ENCODE peak calls at places on chromosomes 12 and 14, in five cellular contexts. One of them, this sample, is unnamed.

GRCh38 chr14:77238996-77239395 is 32.0 kb downstream of the NGB start:
- DNase-seq in astrocyte of the spinal cord: no peak
- DNase-seq in fibroblast of the aortic adventitia: no peak
- DNase-seq in CD4-positive, alpha-beta T cell: no peak
- DNase-seq in AG10803: no peak
- DNase-seq in this sample: no peak

GRCh38 chr12:4441355-4442330 is 4.0 kb downstream of the FGF6 start:
- DNase-seq in astrocyte of the spinal cord: peak; percentile 56
- DNase-seq in AG10803: no peak
- DNase-seq in fibroblast of the aortic adventitia: no peak
- DNase-seq in CD4-positive, alpha-beta T cell: no peak
- DNase-seq in this sample: peak; percentile 33

GRCh38 chr14:79514700-79515099 is 696.6 kb downstream of the DIO2 start:
- DNase-seq in CD4-positive, alpha-beta T cell: no peak
- DNase-seq in fibroblast of the aortic adventitia: peak; percentile 8
- DNase-seq in AG10803: peak; percentile 23
- DNase-seq in astrocyte of the spinal cord: peak; percentile 81
- DNase-seq in this sample: no peak

GRCh38 chr12:31759621-31760459 is 31.0 kb upstream of the AMN1 start:
- DNase-seq in CD4-positive, alpha-beta T cell: no peak
- DNase-seq in AG10803: no peak
- DNase-seq in fibroblast of the aortic adventitia: no peak
- DNase-seq in astrocyte of the spinal cord: no peak
- DNase-seq in this sample: no peak

GRCh38 chr14:68027276-68027675 is 207.7 kb downstream of the RAD51B start:
- DNase-seq in AG10803: no peak
- DNase-seq in fibroblast of the aortic adventitia: peak; percentile 31
- DNase-seq in astrocyte of the spinal cord: peak; percentile 22
- DNase-seq in CD4-positive, alpha-beta T cell: no peak
- DNase-seq in this sample: no peak

GRCh38 chr12:6769003-6769389 is 2.8 kb downstream of the PTMS start:
- DNase-seq in astrocyte of the spinal cord: peak; percentile 39
- DNase-seq in CD4-positive, alpha-beta T cell: no peak
- DNase-seq in fibroblast of the aortic adventitia: no peak
- DNase-seq in AG10803: peak; percentile 47
- DNase-seq in this sample: no peak

GRCh38 chr12:49232940-49233841 is 31.7 kb upstream of the TUBA1C start:
- DNase-seq in CD4-positive, alpha-beta T cell: no peak
- DNase-seq in fibroblast of the aortic adventitia: no peak
- DNase-seq in AG10803: peak; percentile 31
- DNase-seq in astrocyte of the spinal cord: peak; percentile 61
- DNase-seq in this sample: peak; percentile 26

GRCh38 chr12:57148469-57149308 is 1.3 kb upstream of the LRP1-AS start:
- DNase-seq in CD4-positive, alpha-beta T cell: no peak
- DNase-seq in astrocyte of the spinal cord: no peak
- DNase-seq in AG10803: peak; percentile 84
- DNase-seq in fibroblast of the aortic adventitia: peak; percentile 87
- DNase-seq in this sample: no peak

GRCh38 chr14:28767239-28767850 is 758 bp downstream of the FOXG1 start:
- DNase-seq in CD4-positive, alpha-beta T cell: no peak
- DNase-seq in astrocyte of the spinal cord: no peak
- DNase-seq in AG10803: no peak
- DNase-seq in fibroblast of the aortic adventitia: no peak
- DNase-seq in this sample: no peak

GRCh38 chr12:106736051-106736957 is 38.2 kb upstream of the RIC8B start:
- DNase-seq in AG10803: no peak
- DNase-seq in fibroblast of the aortic adventitia: peak; percentile 3
- DNase-seq in astrocyte of the spinal cord: no peak
- DNase-seq in CD4-positive, alpha-beta T cell: no peak
- DNase-seq in this sample: no peak

GRCh38 chr14:94971750-94972149 is 185.6 kb downstream of the DICER1 start:
- DNase-seq in AG10803: peak; percentile 60
- DNase-seq in fibroblast of the aortic adventitia: peak; percentile 34
- DNase-seq in CD4-positive, alpha-beta T cell: no peak
- DNase-seq in astrocyte of the spinal cord: no peak
- DNase-seq in this sample: no peak

GRCh38 chr14:34187645-34188044 is 236.8 kb upstream of the EGLN3 start:
- DNase-seq in fibroblast of the aortic adventitia: no peak
- DNase-seq in CD4-positive, alpha-beta T cell: no peak
- DNase-seq in astrocyte of the spinal cord: no peak
- DNase-seq in AG10803: no peak
- DNase-seq in this sample: no peak

GRCh38 chr12:132196873-132197390 is 52.7 kb downstream of the NOC4L start:
- DNase-seq in AG10803: no peak
- DNase-seq in fibroblast of the aortic adventitia: no peak
- DNase-seq in astrocyte of the spinal cord: no peak
- DNase-seq in CD4-positive, alpha-beta T cell: no peak
- DNase-seq in this sample: no peak

GRCh38 chr12:19848426-19848825 is 409.1 kb downstream of the AEBP2 start:
- DNase-seq in astrocyte of the spinal cord: no peak
- DNase-seq in fibroblast of the aortic adventitia: peak; percentile 52
- DNase-seq in CD4-positive, alpha-beta T cell: no peak
- DNase-seq in AG10803: no peak
- DNase-seq in this sample: no peak

GRCh38 chr14:55780156-55780946 is 200.3 kb downstream of the KTN1 start:
- DNase-seq in AG10803: peak; percentile 60
- DNase-seq in fibroblast of the aortic adventitia: peak; percentile 80
- DNase-seq in astrocyte of the spinal cord: peak; percentile 58
- DNase-seq in CD4-positive, alpha-beta T cell: no peak
- DNase-seq in this sample: no peak

GRCh38 chr14:71319646-71320045 is 412.4 kb downstream of the PCNX1 start:
- DNase-seq in astrocyte of the spinal cord: no peak
- DNase-seq in fibroblast of the aortic adventitia: peak; percentile 48
- DNase-seq in AG10803: peak; percentile 22
- DNase-seq in CD4-positive, alpha-beta T cell: no peak
- DNase-seq in this sample: no peak

GRCh38 chr12:96347130-96347699 is 53.0 kb downstream of the CDK17 start:
- DNase-seq in AG10803: no peak
- DNase-seq in fibroblast of the aortic adventitia: no peak
- DNase-seq in CD4-positive, alpha-beta T cell: no peak
- DNase-seq in astrocyte of the spinal cord: no peak
- DNase-seq in this sample: no peak

GRCh38 chr14:103189481-103190470 is 66.5 kb downstream of the TNFAIP2 start:
- DNase-seq in fibroblast of the aortic adventitia: no peak
- DNase-seq in CD4-positive, alpha-beta T cell: no peak
- DNase-seq in astrocyte of the spinal cord: no peak
- DNase-seq in AG10803: no peak
- DNase-seq in this sample: no peak

GRCh38 chr14:23008836-23009235 is 1.1 kb downstream of the C14orf93 start:
- DNase-seq in astrocyte of the spinal cord: peak; percentile 32
- DNase-seq in AG10803: no peak
- DNase-seq in CD4-positive, alpha-beta T cell: no peak
- DNase-seq in fibroblast of the aortic adventitia: peak; percentile 8
- DNase-seq in this sample: no peak

GRCh38 chr14:78710963-78711362 is 540.8 kb downstream of the NRXN3 start:
- DNase-seq in AG10803: no peak
- DNase-seq in astrocyte of the spinal cord: no peak
- DNase-seq in fibroblast of the aortic adventitia: no peak
- DNase-seq in CD4-positive, alpha-beta T cell: no peak
- DNase-seq in this sample: no peak

GRCh38 chr12:6370994-6371754 is 4.2 kb downstream of the SCNN1A start:
- DNase-seq in CD4-positive, alpha-beta T cell: no peak
- DNase-seq in astrocyte of the spinal cord: peak; percentile 85
- DNase-seq in AG10803: no peak
- DNase-seq in fibroblast of the aortic adventitia: no peak
- DNase-seq in this sample: no peak

GRCh38 chr14:33834956-33835655 is 115.8 kb downstream of the EGLN3 start:
- DNase-seq in AG10803: no peak
- DNase-seq in astrocyte of the spinal cord: no peak
- DNase-seq in fibroblast of the aortic adventitia: no peak
- DNase-seq in CD4-positive, alpha-beta T cell: no peak
- DNase-seq in this sample: no peak

GRCh38 chr12:118549506-118550109 is 173.3 kb downstream of the SUDS3 start:
- DNase-seq in fibroblast of the aortic adventitia: no peak
- DNase-seq in astrocyte of the spinal cord: no peak
- DNase-seq in AG10803: no peak
- DNase-seq in CD4-positive, alpha-beta T cell: no peak
- DNase-seq in this sample: no peak

GRCh38 chr12:90322006-90322405 is 613.4 kb upstream of the ATP2B1 start:
- DNase-seq in AG10803: no peak
- DNase-seq in CD4-positive, alpha-beta T cell: no peak
- DNase-seq in fibroblast of the aortic adventitia: peak; percentile 22
- DNase-seq in astrocyte of the spinal cord: peak; percentile 30
- DNase-seq in this sample: no peak

GRCh38 chr12:8628731-8629130 is 16.1 kb upstream of the AICDA start:
- DNase-seq in AG10803: peak; percentile 57
- DNase-seq in astrocyte of the spinal cord: no peak
- DNase-seq in CD4-positive, alpha-beta T cell: no peak
- DNase-seq in fibroblast of the aortic adventitia: peak; percentile 18
- DNase-seq in this sample: no peak

GRCh38 chr12:69513297-69513696 is 43.1 kb downstream of the FRS2 start:
- DNase-seq in AG10803: no peak
- DNase-seq in CD4-positive, alpha-beta T cell: no peak
- DNase-seq in astrocyte of the spinal cord: peak; percentile 40
- DNase-seq in fibroblast of the aortic adventitia: no peak
- DNase-seq in this sample: no peak

GRCh38 chr12:97557116-97557515 is 94.5 kb downstream of the RMST start:
- DNase-seq in AG10803: no peak
- DNase-seq in fibroblast of the aortic adventitia: no peak
- DNase-seq in astrocyte of the spinal cord: no peak
- DNase-seq in CD4-positive, alpha-beta T cell: no peak
- DNase-seq in this sample: no peak

GRCh38 chr12:97555547-97556200 is 93.1 kb downstream of the RMST start:
- DNase-seq in CD4-positive, alpha-beta T cell: no peak
- DNase-seq in AG10803: no peak
- DNase-seq in fibroblast of the aortic adventitia: no peak
- DNase-seq in astrocyte of the spinal cord: peak; percentile 23
- DNase-seq in this sample: no peak

GRCh38 chr12:97552410-97553050 is 89.9 kb downstream of the RMST start:
- DNase-seq in astrocyte of the spinal cord: no peak
- DNase-seq in AG10803: no peak
- DNase-seq in CD4-positive, alpha-beta T cell: no peak
- DNase-seq in fibroblast of the aortic adventitia: no peak
- DNase-seq in this sample: no peak

GRCh38 chr12:97560359-97560758 is 97.8 kb downstream of the RMST start:
- DNase-seq in AG10803: no peak
- DNase-seq in fibroblast of the aortic adventitia: no peak
- DNase-seq in CD4-positive, alpha-beta T cell: no peak
- DNase-seq in astrocyte of the spinal cord: no peak
- DNase-seq in this sample: no peak

DNA sequence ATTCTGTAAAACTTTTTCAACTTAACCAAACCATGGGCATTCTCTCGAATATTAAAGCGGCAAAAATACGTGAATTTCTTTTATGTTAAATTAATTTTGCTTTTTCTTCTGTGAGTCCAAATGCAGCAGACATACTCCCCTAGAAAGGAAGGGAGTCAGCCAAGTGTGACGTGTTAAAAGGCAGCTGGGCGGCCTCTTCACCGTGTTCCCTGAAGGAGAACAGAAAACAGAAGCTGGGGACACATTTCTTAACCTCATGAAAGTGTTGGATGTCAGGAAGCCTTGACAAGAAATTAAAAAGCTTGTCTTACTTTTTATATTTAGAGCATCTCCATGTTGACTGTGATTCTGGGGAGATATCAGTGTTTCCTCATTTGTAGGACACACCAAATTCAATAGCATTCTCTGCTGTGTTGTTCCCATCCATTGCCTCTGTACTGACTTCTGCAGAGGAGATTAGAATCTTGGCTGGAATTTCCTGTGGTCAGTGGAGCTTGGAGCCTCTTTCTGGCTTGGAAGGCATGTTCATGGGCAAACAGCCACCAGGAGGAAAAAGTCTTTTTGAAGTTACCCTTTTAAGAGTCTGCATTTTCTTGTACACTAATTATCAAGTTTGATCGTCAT is 93.7 kb downstream of the RMST start:
- DNase-seq in CD4-positive, alpha-beta T cell: no peak
- DNase-seq in astrocyte of the spinal cord: peak; percentile 88
- DNase-seq in AG10803: peak; percentile 42
- DNase-seq in fibroblast of the aortic adventitia: no peak
- DNase-seq in this sample: no peak
- TF ChIP-seq CTCF in CD4-positive, alpha-beta T cell: no peak
- TF ChIP-seq CTCF in astrocyte of the spinal cord: no peak
- TF ChIP-seq CTCF in AG10803: no peak
- TF ChIP-seq CTCF in fibroblast of the aortic adventitia: no peak
- TF ChIP-seq CTCF in this sample: no peak

GRCh38 chr12:14367097-14367661 is 1.7 kb downstream of the ATF7IP start:
- DNase-seq in CD4-positive, alpha-beta T cell: no peak
- DNase-seq in fibroblast of the aortic adventitia: peak; percentile 58
- DNase-seq in AG10803: peak; percentile 54
- DNase-seq in astrocyte of the spinal cord: peak; percentile 66
- DNase-seq in this sample: no peak

GRCh38 chr12:14364583-14365271 is 755 bp upstream of the ATF7IP start:
- DNase-seq in CD4-positive, alpha-beta T cell: no peak
- DNase-seq in AG10803: peak; percentile 21
- DNase-seq in fibroblast of the aortic adventitia: no peak
- DNase-seq in astrocyte of the spinal cord: no peak
- DNase-seq in this sample: no peak

GRCh38 chr12:14366211-14366762 is 805 bp downstream of the ATF7IP start:
- DNase-seq in AG10803: peak; percentile 45
- DNase-seq in fibroblast of the aortic adventitia: no peak
- DNase-seq in CD4-positive, alpha-beta T cell: no peak
- DNase-seq in astrocyte of the spinal cord: no peak
- DNase-seq in this sample: no peak

GRCh38 chr12:14362347-14362746 is 3.1 kb upstream of the ATF7IP start:
- DNase-seq in AG10803: no peak
- DNase-seq in fibroblast of the aortic adventitia: no peak
- DNase-seq in astrocyte of the spinal cord: no peak
- DNase-seq in CD4-positive, alpha-beta T cell: no peak
- DNase-seq in this sample: no peak

GRCh38 chr12:14365294-14366210 is at the start of gene ATF7IP:
- DNase-seq in AG10803: peak; percentile 98
- DNase-seq in astrocyte of the spinal cord: peak; percentile 99
- DNase-seq in CD4-positive, alpha-beta T cell: peak; percentile 91
- DNase-seq in fibroblast of the aortic adventitia: peak; percentile 97
- DNase-seq in this sample: peak; percentile 87
- TF ChIP-seq CTCF in AG10803: peak; percentile 46
- TF ChIP-seq CTCF in astrocyte of the spinal cord: peak; percentile 23
- TF ChIP-seq CTCF in CD4-positive, alpha-beta T cell: peak; percentile 58
- TF ChIP-seq CTCF in fibroblast of the aortic adventitia: peak; percentile 30
- TF ChIP-seq CTCF in this sample: no peak

GRCh38 chr12:751828-752672 is at the start of gene WNK1:
- DNase-seq in CD4-positive, alpha-beta T cell: peak; percentile 97
- DNase-seq in AG10803: peak; percentile 99
- DNase-seq in astrocyte of the spinal cord: peak; percentile 99
- DNase-seq in fibroblast of the aortic adventitia: peak; percentile 99
- DNase-seq in this sample: peak; percentile 92

GRCh38 chr12:754238-754816 is 1.9 kb downstream of the WNK1 start:
- DNase-seq in AG10803: no peak
- DNase-seq in astrocyte of the spinal cord: peak; percentile 31
- DNase-seq in CD4-positive, alpha-beta T cell: no peak
- DNase-seq in fibroblast of the aortic adventitia: peak; percentile 27
- DNase-seq in this sample: peak; percentile 42

GRCh38 chr12:751192-751827 is 1.1 kb upstream of the WNK1 start:
- DNase-seq in AG10803: peak; percentile 94
- DNase-seq in fibroblast of the aortic adventitia: peak; percentile 96
- DNase-seq in astrocyte of the spinal cord: peak; percentile 97
- DNase-seq in CD4-positive, alpha-beta T cell: peak; percentile 77
- DNase-seq in this sample: peak; percentile 82

GRCh38 chr12:753401-754237 is 1.2 kb downstream of the WNK1 start:
- DNase-seq in fibroblast of the aortic adventitia: peak; percentile 32
- DNase-seq in CD4-positive, alpha-beta T cell: peak; percentile 19
- DNase-seq in astrocyte of the spinal cord: peak; percentile 14
- DNase-seq in AG10803: no peak
- DNase-seq in this sample: peak; percentile 20

GRCh38 chr12:752673-753400 is 458 bp downstream of the WNK1 start:
- DNase-seq in AG10803: peak; percentile 53
- DNase-seq in CD4-positive, alpha-beta T cell: peak; percentile 32
- DNase-seq in fibroblast of the aortic adventitia: peak; percentile 27
- DNase-seq in astrocyte of the spinal cord: peak; percentile 48
- DNase-seq in this sample: peak; percentile 65
- TF ChIP-seq CTCF in AG10803: no peak
- TF ChIP-seq CTCF in CD4-positive, alpha-beta T cell: no peak
- TF ChIP-seq CTCF in fibroblast of the aortic adventitia: no peak
- TF ChIP-seq CTCF in astrocyte of the spinal cord: no peak
- TF ChIP-seq CTCF in this sample: no peak

GRCh38 chr12:65565601-65566560 is 258.4 kb upstream of the HMGA2 start:
- DNase-seq in CD4-positive, alpha-beta T cell: no peak
- DNase-seq in fibroblast of the aortic adventitia: peak; percentile 97
- DNase-seq in astrocyte of the spinal cord: peak; percentile 95
- DNase-seq in AG10803: peak; percentile 98
- DNase-seq in this sample: no peak
- TF ChIP-seq CTCF in CD4-positive, alpha-beta T cell: no peak
- TF ChIP-seq CTCF in fibroblast of the aortic adventitia: peak; percentile 41
- TF ChIP-seq CTCF in astrocyte of the spinal cord: peak; percentile 15
- TF ChIP-seq CTCF in AG10803: peak; percentile 33
- TF ChIP-seq CTCF in this sample: no peak